ENCODE peak calls at places on chromosomes 2 and 18, in four cellular contexts. G is pancreas, V is PC-9, Z is brain microvascular endothelial cell. S is an unnamed sample.

GRCh38 chr2:71801969-71802368 is 345.7 kb downstream of the CYP26B1 start:
- DNase-seq in G (no peak), V (no peak), Z (peak), S (no peak)

GRCh38 chr18:55247032-55247431 is 287.8 kb upstream of the CCDC68 start:
- DNase-seq in G (no peak), V (no peak), Z (no peak), S (no peak)

GRCh38 chr2:205706769-205707375 is 24.6 kb downstream of the NRP2 start:
- DNase-seq in G (no peak), V (no peak), Z (peak), S (no peak)

GRCh38 chr18:778194-779007 is 33.6 kb downstream of the YES1 start:
- DNase-seq in G (no peak), V (no peak), Z (no peak), S (no peak)

GRCh38 chr2:163774862-163775261 is 39.1 kb upstream of the FIGN start:
- DNase-seq in G (no peak), V (peak), Z (peak), S (peak)

GRCh38 chr2:159137511-159138101 is 148.9 kb downstream of the WDSUB1 start:
- DNase-seq in G (no peak), V (no peak), Z (no peak), S (no peak)

GRCh38 chr18:67232991-67233390 is 283.5 kb downstream of the DSEL start:
- DNase-seq in G (no peak), V (no peak), Z (no peak), S (no peak)

GRCh38 chr2:143219266-143219665 is 90.0 kb downstream of the ARHGAP15 start:
- DNase-seq in G (no peak), V (no peak), Z (no peak), S (no peak)

GRCh38 chr2:69271831-69272257 is 115.2 kb downstream of the GFPT1 start:
- DNase-seq in G (no peak), V (no peak), Z (no peak), S (no peak)

GRCh38 chr2:174333502-174334277 is 1.1 kb upstream of the SP9 start:
- DNase-seq in G (no peak), V (no peak), Z (no peak), S (no peak)

GRCh38 chr18:78208052-78208451 is 771.6 kb upstream of the SALL3 start:
- DNase-seq in G (no peak), V (no peak), Z (no peak), S (no peak)

DNA sequence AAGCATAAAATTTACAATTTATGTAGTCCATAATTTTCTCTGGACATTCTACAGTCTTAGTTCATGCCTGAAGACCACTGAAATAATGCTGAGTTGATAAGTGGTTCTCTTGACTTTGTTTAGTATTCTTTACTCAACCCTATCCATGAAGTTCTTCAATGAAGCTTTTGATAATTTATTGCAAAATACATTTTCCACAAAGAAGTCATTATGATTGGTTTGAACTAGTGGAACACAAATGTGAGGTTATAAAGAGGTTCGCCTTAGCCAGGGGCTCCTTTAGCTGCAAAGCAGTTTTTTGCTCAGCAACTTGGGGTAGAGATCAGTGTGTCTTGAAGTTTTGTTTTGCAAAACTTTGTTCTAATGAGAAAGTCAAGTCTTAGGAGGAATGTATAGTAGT is 5.9 kb downstream of the BCL2L11 start:
- DNase-seq in G (no peak), V (no peak), Z (no peak), S (no peak)
- H3K27ac ChIP-seq in G (no peak), V (no peak), Z (no peak), S (no peak)

GRCh38 chr2:12715258-12715865 is 1.4 kb upstream of the TRIB2 start:
- DNase-seq in G (peak), V (no peak), Z (no peak), S (no peak)
- H3K27ac ChIP-seq in G (no peak), V (peak), Z (peak), S (peak)

DNA sequence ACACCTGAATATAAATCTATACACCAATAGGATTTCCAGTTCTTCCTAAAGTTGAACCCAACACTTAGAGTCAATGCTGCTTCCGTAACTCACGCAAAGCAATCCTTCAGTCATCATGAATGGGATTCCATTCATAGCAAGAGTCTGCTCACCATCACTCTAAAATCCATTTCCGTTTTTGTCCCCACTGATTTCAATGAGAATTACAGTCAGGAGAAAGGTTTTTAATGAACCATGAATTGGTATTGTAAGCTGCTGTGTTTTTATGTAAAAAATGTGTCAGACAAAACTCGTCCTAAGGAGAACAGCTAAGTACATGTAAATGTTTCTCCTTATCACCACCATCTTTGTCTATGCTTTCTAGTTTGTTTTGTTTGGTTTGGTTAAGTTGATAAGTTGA is 391.5 kb downstream of the IRS1 start:
- DNase-seq in G (no peak), V (no peak), Z (no peak), S (no peak)
- H3K27ac ChIP-seq in G (no peak), V (no peak), Z (no peak), S (no peak)

GRCh38 chr2:162343824-162344616 is at the start of gene GCA:
- DNase-seq in G (peak), V (peak), Z (peak), S (peak)
- H3K27ac ChIP-seq in G (peak), V (peak), Z (peak), S (peak)

DNA sequence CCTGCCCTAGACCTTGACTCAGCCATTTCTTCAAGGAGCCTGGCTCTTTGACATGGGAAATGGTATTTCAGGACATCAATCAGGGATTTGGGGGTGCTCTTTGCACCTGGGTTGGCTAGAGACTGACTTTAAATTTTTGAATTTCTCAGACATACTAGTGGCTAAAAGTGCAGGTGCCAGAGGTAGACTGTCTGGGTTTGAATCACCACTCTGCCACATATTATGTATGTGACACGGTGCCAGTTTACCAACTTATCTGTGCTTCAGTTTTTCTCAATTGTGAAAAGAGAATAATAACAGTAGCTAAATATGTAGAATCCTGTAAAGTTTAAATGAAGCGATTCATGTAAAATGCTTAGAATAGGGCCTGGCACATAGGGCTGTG is 49.2 kb upstream of the RTN4 start:
- DNase-seq in G (no peak), V (no peak), Z (no peak), S (no peak)
- H3K27ac ChIP-seq in G (no peak), V (peak), Z (peak), S (peak)

GRCh38 chr18:3457261-3457724 is 7.3 kb downstream of the TGIF1 start:
- DNase-seq in G (no peak), V (no peak), Z (no peak), S (no peak)
- H3K27ac ChIP-seq in G (no peak), V (peak), Z (no peak), S (peak)

DNA sequence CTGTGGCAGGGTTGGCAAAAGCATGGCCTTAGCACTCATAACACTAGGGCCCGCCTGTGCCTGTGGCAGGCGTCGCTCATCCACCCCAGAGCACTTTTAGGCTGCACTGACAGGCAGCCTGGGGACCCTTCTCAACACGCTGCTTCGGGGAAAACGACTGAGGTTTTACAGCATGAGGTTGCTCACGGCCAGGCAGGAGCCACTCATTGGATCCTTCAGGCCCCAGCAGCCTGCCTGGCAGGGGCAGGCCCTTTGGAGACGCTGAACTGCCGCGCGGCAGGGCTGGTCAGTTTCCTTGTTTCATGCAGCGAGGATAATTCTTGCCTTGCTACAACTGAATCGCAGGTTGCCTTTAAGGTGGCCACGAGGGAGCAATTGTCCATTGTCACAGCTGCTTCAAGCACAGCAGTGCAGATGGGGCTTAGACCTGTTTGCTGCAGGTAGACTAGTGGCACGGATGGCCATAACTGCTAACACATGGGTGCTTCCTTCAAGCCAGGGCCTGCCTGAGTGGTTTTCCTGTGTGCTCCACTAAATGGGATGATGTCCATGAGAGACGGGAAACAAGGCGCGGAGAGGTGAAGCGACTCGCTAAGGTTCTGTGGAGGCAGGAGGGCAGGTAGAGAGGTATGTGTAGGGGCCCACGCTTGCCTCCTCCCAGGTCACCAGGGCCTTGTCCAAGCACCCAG is 49.9 kb upstream of the HS6ST1 start:
- DNase-seq in G (no peak), V (no peak), Z (no peak), S (no peak)
- H3K27ac ChIP-seq in G (no peak), V (no peak), Z (no peak), S (no peak)

GRCh38 chr18:62485684-62486083 is 37.1 kb upstream of the ZCCHC2 start:
- DNase-seq in G (no peak), V (peak), Z (peak), S (peak)
- H3K27ac ChIP-seq in G (no peak), V (peak), Z (no peak), S (peak)

DNA sequence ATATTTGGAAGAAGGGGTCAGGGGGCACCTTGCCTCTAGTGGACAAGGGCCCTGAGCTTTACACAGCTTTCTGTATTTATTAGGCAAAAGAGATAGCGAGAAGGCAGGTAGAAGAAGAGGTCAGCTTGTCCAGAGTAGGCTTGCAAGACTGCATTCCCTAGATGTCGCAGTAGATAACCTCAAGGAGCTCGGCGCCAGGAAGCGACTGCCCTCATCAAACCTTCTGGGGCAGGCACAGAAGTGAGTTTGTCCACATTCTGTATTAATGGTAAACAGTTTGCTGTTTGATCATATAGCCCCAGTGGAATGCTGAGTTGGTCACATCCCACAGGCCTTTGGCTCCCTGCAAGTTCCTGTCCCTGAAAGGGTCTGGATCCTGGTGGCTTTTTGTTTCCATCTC is 7.0 kb downstream of the CHCHD5 start:
- DNase-seq in G (no peak), V (peak), Z (no peak), S (no peak)
- H3K27ac ChIP-seq in G (no peak), V (peak), Z (no peak), S (no peak)

GRCh38 chr2:33209976-33210375 is 263.2 kb downstream of the LTBP1 start:
- DNase-seq in G (no peak), V (no peak), Z (peak), S (no peak)
- H3K27ac ChIP-seq in G (no peak), V (no peak), Z (peak), S (peak)